ENCODE peak calls at places on chromosomes 11 and 22, in five cellular contexts. One of them, this sample, is unnamed.

GRCh38 chr22:38490915-38491314 is 15.2 kb downstream of the DDX17 start:
- DNase-seq in A549: peak; percentile 40
- DNase-seq in CD4-positive, alpha-beta memory T cell: no peak
- DNase-seq in IMR-90: peak; percentile 79
- DNase-seq in fibroblast of lung: peak; percentile 90
- DNase-seq in this sample: no peak

GRCh38 chr11:65386307-65387081 is at the start of gene FRMD8:
- DNase-seq in A549: peak; percentile 70
- DNase-seq in CD4-positive, alpha-beta memory T cell: peak; percentile 89
- DNase-seq in IMR-90: peak; percentile 71
- DNase-seq in fibroblast of lung: peak; percentile 73
- DNase-seq in this sample: peak; percentile 90

GRCh38 chr11:116171271-116172140 is 601.3 kb downstream of the BUD13 start:
- DNase-seq in A549: no peak
- DNase-seq in CD4-positive, alpha-beta memory T cell: no peak
- DNase-seq in IMR-90: no peak
- DNase-seq in fibroblast of lung: no peak
- DNase-seq in this sample: no peak

GRCh38 chr22:24772493-24773220 is 1.9 kb downstream of the PIWIL3 start:
- DNase-seq in A549: peak; percentile 69
- DNase-seq in CD4-positive, alpha-beta memory T cell: no peak
- DNase-seq in IMR-90: peak; percentile 54
- DNase-seq in fibroblast of lung: peak; percentile 61
- DNase-seq in this sample: no peak

GRCh38 chr11:70737816-70738630 is 339.7 kb downstream of the CTTN start:
- DNase-seq in A549: no peak
- DNase-seq in CD4-positive, alpha-beta memory T cell: no peak
- DNase-seq in IMR-90: no peak
- DNase-seq in fibroblast of lung: no peak
- DNase-seq in this sample: no peak

GRCh38 chr11:19374189-19374588 is 133.4 kb upstream of the E2F8 start:
- DNase-seq in A549: peak; percentile 70
- DNase-seq in CD4-positive, alpha-beta memory T cell: no peak
- DNase-seq in IMR-90: peak; percentile 96
- DNase-seq in fibroblast of lung: peak; percentile 83
- DNase-seq in this sample: no peak

GRCh38 chr11:2248762-2249161 is 21.6 kb downstream of the ASCL2 start:
- DNase-seq in A549: no peak
- DNase-seq in CD4-positive, alpha-beta memory T cell: no peak
- DNase-seq in IMR-90: no peak
- DNase-seq in fibroblast of lung: no peak
- DNase-seq in this sample: no peak

GRCh38 chr11:46826310-46827044 is 19.6 kb downstream of the CKAP5 start:
- DNase-seq in A549: peak; percentile 67
- DNase-seq in CD4-positive, alpha-beta memory T cell: peak; percentile 66
- DNase-seq in IMR-90: peak; percentile 68
- DNase-seq in fibroblast of lung: peak; percentile 75
- DNase-seq in this sample: peak; percentile 83

GRCh38 chr11:14336507-14337503 is 22.2 kb downstream of the RRAS2 start:
- DNase-seq in A549: peak; percentile 85
- DNase-seq in CD4-positive, alpha-beta memory T cell: no peak
- DNase-seq in IMR-90: peak; percentile 99
- DNase-seq in fibroblast of lung: peak; percentile 86
- DNase-seq in this sample: peak; percentile 16

GRCh38 chr22:24181996-24182560 is 791 bp downstream of the SUSD2 start:
- DNase-seq in A549: no peak
- DNase-seq in CD4-positive, alpha-beta memory T cell: no peak
- DNase-seq in IMR-90: no peak
- DNase-seq in fibroblast of lung: no peak
- DNase-seq in this sample: no peak

GRCh38 chr11:76636826-76637460 is 33.6 kb downstream of the LRRC32 start:
- DNase-seq in A549: no peak
- DNase-seq in CD4-positive, alpha-beta memory T cell: no peak
- DNase-seq in IMR-90: no peak
- DNase-seq in fibroblast of lung: no peak
- DNase-seq in this sample: no peak
- H3K4me3 ChIP-seq in A549: no peak overlapping the region
- H3K4me3 ChIP-seq in CD4-positive, alpha-beta memory T cell: no peak overlapping the region
- H3K4me3 ChIP-seq in IMR-90: no peak overlapping the region
- H3K4me3 ChIP-seq in fibroblast of lung: no peak overlapping the region
- H3K4me3 ChIP-seq in this sample: no peak overlapping the region

GRCh38 chr11:82996966-82997606 is 74.6 kb downstream of the RAB30 start:
- DNase-seq in A549: no peak
- DNase-seq in CD4-positive, alpha-beta memory T cell: no peak
- DNase-seq in IMR-90: no peak
- DNase-seq in fibroblast of lung: no peak
- DNase-seq in this sample: no peak
- H3K4me1 ChIP-seq in A549: no peaks in the 10 kb centered on the region
- H3K4me1 ChIP-seq in CD4-positive, alpha-beta memory T cell: peaks cover 13% of the 10 kb centered on the region
- H3K4me1 ChIP-seq in IMR-90: peaks cover under 1% of the 10 kb centered on the region
- H3K4me1 ChIP-seq in fibroblast of lung: peaks cover 7% of the 10 kb centered on the region
- H3K4me1 ChIP-seq in this sample: peaks cover 27% of the 10 kb centered on the region

GRCh38 chr11:788009-788640 is 1.8 kb downstream of the CEND1 start:
- DNase-seq in A549: no peak
- DNase-seq in CD4-positive, alpha-beta memory T cell: no peak
- DNase-seq in IMR-90: no peak
- DNase-seq in fibroblast of lung: no peak
- DNase-seq in this sample: no peak
- H3K4me3 ChIP-seq in A549: no peak overlapping the region
- H3K4me3 ChIP-seq in CD4-positive, alpha-beta memory T cell: no peak overlapping the region
- H3K4me3 ChIP-seq in IMR-90: no peak overlapping the region
- H3K4me3 ChIP-seq in fibroblast of lung: no peak overlapping the region
- H3K4me3 ChIP-seq in this sample: no peak overlapping the region

GRCh38 chr11:129319751-129320150 is 55.9 kb upstream of the BARX2 start:
- DNase-seq in A549: no peak
- DNase-seq in CD4-positive, alpha-beta memory T cell: no peak
- DNase-seq in IMR-90: no peak
- DNase-seq in fibroblast of lung: no peak
- DNase-seq in this sample: no peak
- H3K4me1 ChIP-seq in A549: peaks cover 15% of the 10 kb centered on the region
- H3K4me1 ChIP-seq in CD4-positive, alpha-beta memory T cell: no peaks in the 10 kb centered on the region
- H3K4me1 ChIP-seq in IMR-90: peaks cover 2% of the 10 kb centered on the region
- H3K4me1 ChIP-seq in fibroblast of lung: peaks cover 7% of the 10 kb centered on the region
- H3K4me1 ChIP-seq in this sample: no peaks in the 10 kb centered on the region